ENCODE peak calls at places on chromosomes 4 and X, in six cellular contexts. One of them, this sample, is unnamed.
A peak's percentile ranks its signal among the peaks of the same experiment; 100 is the strongest.

GRCh38 chrX:153941331-153942252 is 2.9 kb downstream of the RENBP start:
- ATAC-seq in naive thymus-derived CD4-positive, alpha-beta T cell: no peak
- ATAC-seq in HepG2: no peak
- ATAC-seq in Right ventricle myocardium superior: no peak
- ATAC-seq in body of pancreas: no peak
- ATAC-seq in Right ventricle myocardium inferior: no peak
- ATAC-seq in this sample: no peak

GRCh38 chr4:75584067-75584466 is 28.2 kb downstream of the ODAPH start:
- ATAC-seq in naive thymus-derived CD4-positive, alpha-beta T cell: no peak
- ATAC-seq in HepG2: no peak
- ATAC-seq in Right ventricle myocardium superior: no peak
- ATAC-seq in body of pancreas: no peak
- ATAC-seq in Right ventricle myocardium inferior: no peak
- ATAC-seq in this sample: no peak

GRCh38 chrX:40749874-40750273 is 14.5 kb upstream of the MED14 start:
- ATAC-seq in naive thymus-derived CD4-positive, alpha-beta T cell: no peak
- ATAC-seq in HepG2: no peak
- ATAC-seq in Right ventricle myocardium superior: no peak
- ATAC-seq in body of pancreas: no peak
- ATAC-seq in Right ventricle myocardium inferior: no peak
- ATAC-seq in this sample: peak; percentile 87

GRCh38 chr4:102639602-102640001 is 121.2 kb downstream of the MANBA start:
- ATAC-seq in naive thymus-derived CD4-positive, alpha-beta T cell: peak; percentile 72
- ATAC-seq in HepG2: no peak
- ATAC-seq in Right ventricle myocardium superior: no peak
- ATAC-seq in body of pancreas: no peak
- ATAC-seq in Right ventricle myocardium inferior: no peak
- ATAC-seq in this sample: no peak

GRCh38 chr4:61619528-61619927 is 419.4 kb downstream of the ADGRL3 start:
- ATAC-seq in naive thymus-derived CD4-positive, alpha-beta T cell: no peak
- ATAC-seq in HepG2: peak; percentile 63
- ATAC-seq in Right ventricle myocardium superior: no peak
- ATAC-seq in body of pancreas: no peak
- ATAC-seq in Right ventricle myocardium inferior: no peak
- ATAC-seq in this sample: no peak

GRCh38 chr4:85720736-85721135 is 245.8 kb downstream of the ARHGAP24 start:
- ATAC-seq in naive thymus-derived CD4-positive, alpha-beta T cell: no peak
- ATAC-seq in HepG2: no peak
- ATAC-seq in Right ventricle myocardium superior: no peak
- ATAC-seq in body of pancreas: no peak
- ATAC-seq in Right ventricle myocardium inferior: no peak
- ATAC-seq in this sample: no peak

GRCh38 chr4:11748169-11748872 is 319.6 kb upstream of the HS3ST1 start:
- ATAC-seq in naive thymus-derived CD4-positive, alpha-beta T cell: no peak
- ATAC-seq in HepG2: no peak
- ATAC-seq in Right ventricle myocardium superior: no peak
- ATAC-seq in body of pancreas: no peak
- ATAC-seq in Right ventricle myocardium inferior: no peak
- ATAC-seq in this sample: no peak

GRCh38 chrX:118251251-118251650 is 94.7 kb upstream of the WDR44 start:
- ATAC-seq in naive thymus-derived CD4-positive, alpha-beta T cell: no peak
- ATAC-seq in HepG2: no peak
- ATAC-seq in Right ventricle myocardium superior: peak; percentile 66
- ATAC-seq in body of pancreas: no peak
- ATAC-seq in Right ventricle myocardium inferior: peak; percentile 34
- ATAC-seq in this sample: no peak

GRCh38 chr4:145234086-145234694 is 53.8 kb upstream of the OTUD4 start:
- ATAC-seq in naive thymus-derived CD4-positive, alpha-beta T cell: peak; percentile 98
- ATAC-seq in HepG2: peak; percentile 99
- ATAC-seq in Right ventricle myocardium superior: peak; percentile 66
- ATAC-seq in body of pancreas: peak; percentile 71
- ATAC-seq in Right ventricle myocardium inferior: no peak
- ATAC-seq in this sample: peak; percentile 87

GRCh38 chr4:3512279-3512678 is 19.9 kb downstream of the LRPAP1 start:
- ATAC-seq in naive thymus-derived CD4-positive, alpha-beta T cell: no peak
- ATAC-seq in HepG2: no peak
- ATAC-seq in Right ventricle myocardium superior: peak; percentile 62
- ATAC-seq in body of pancreas: no peak
- ATAC-seq in Right ventricle myocardium inferior: peak; percentile 58
- ATAC-seq in this sample: no peak

GRCh38 chr4:159483110-159483509 is 380.2 kb downstream of the RAPGEF2 start:
- ATAC-seq in naive thymus-derived CD4-positive, alpha-beta T cell: no peak
- ATAC-seq in HepG2: no peak
- ATAC-seq in Right ventricle myocardium superior: no peak
- ATAC-seq in body of pancreas: no peak
- ATAC-seq in Right ventricle myocardium inferior: no peak
- ATAC-seq in this sample: no peak

GRCh38 chr4:105280338-105280809 is 133.7 kb downstream of the TET2 start:
- ATAC-seq in naive thymus-derived CD4-positive, alpha-beta T cell: no peak
- ATAC-seq in HepG2: no peak
- ATAC-seq in Right ventricle myocardium superior: peak; percentile 51
- ATAC-seq in body of pancreas: no peak
- ATAC-seq in Right ventricle myocardium inferior: peak; percentile 42
- ATAC-seq in this sample: no peak

GRCh38 chrX:37745354-37745753 is 34.5 kb upstream of the CYBB start:
- ATAC-seq in naive thymus-derived CD4-positive, alpha-beta T cell: peak; percentile 89
- ATAC-seq in HepG2: peak; percentile 83
- ATAC-seq in Right ventricle myocardium superior: peak; percentile 87
- ATAC-seq in body of pancreas: peak; percentile 52
- ATAC-seq in Right ventricle myocardium inferior: peak; percentile 59
- ATAC-seq in this sample: peak; percentile 83

GRCh38 chr4:128812360-128812958 is 3.0 kb downstream of the JADE1 start:
- ATAC-seq in naive thymus-derived CD4-positive, alpha-beta T cell: peak; percentile 1
- ATAC-seq in HepG2: peak; percentile 7
- ATAC-seq in Right ventricle myocardium superior: no peak
- ATAC-seq in body of pancreas: peak; percentile 0
- ATAC-seq in Right ventricle myocardium inferior: no peak
- ATAC-seq in this sample: peak; percentile 2

GRCh38 chr4:184617611-184618196 is 31.5 kb downstream of the CASP3 start:
- ATAC-seq in naive thymus-derived CD4-positive, alpha-beta T cell: no peak
- ATAC-seq in HepG2: no peak
- ATAC-seq in Right ventricle myocardium superior: peak; percentile 34
- ATAC-seq in body of pancreas: no peak
- ATAC-seq in Right ventricle myocardium inferior: no peak
- ATAC-seq in this sample: no peak

This sample was measured in stimulated activated memory B cell treated with anti-CD40 and anti-IgM and Interleukin-4, amounts not matched to agents 10 μg/mL and 1 μg/mL and 100 μg/mL, for 72 hours.